ENCODE peak calls at places on chromosomes 12 and 14, in nine cellular contexts. C is fibroblast of lung; A is ascending aorta; G is CD4-positive, CD25-positive, alpha-beta regulatory T cell; P is PC-3; T is stomach; M is A549; U is naive thymus-derived CD4-positive, alpha-beta T cell; Z is astrocyte. K is an unnamed sample. For H3K4me1, the result is how much of the 10 kb centered on the place peaks cover.

GRCh38 chr14:91352696-91353692 is 64.6 kb downstream of the CCDC88C start:
- DNase-seq in M (no peak), P (no peak), G (no peak), U (no peak), A (no peak), Z (no peak), T (no peak), C (no peak), K (no peak)

GRCh38 chr12:132173135-132174014 is 29.1 kb downstream of the NOC4L start:
- DNase-seq in G (peak), C (no peak), Z (no peak), T (no peak), P (no peak), A (no peak), M (no peak), U (no peak), K (no peak)

GRCh38 chr12:77995436-77996167 is 164.9 kb downstream of the NAV3 start:
- DNase-seq in M (peak), A (no peak), U (no peak), Z (peak), P (peak), C (peak), T (no peak), G (no peak), K (no peak)

GRCh38 chr14:72723741-72724530 is 170.0 kb downstream of the DPF3 start:
- DNase-seq in Z (no peak), T (no peak), U (no peak), A (no peak), M (no peak), P (no peak), G (no peak), C (no peak), K (no peak)

GRCh38 chr12:94628369-94628768 is 22.0 kb downstream of the TMCC3 start:
- DNase-seq in M (no peak), Z (no peak), U (no peak), P (no peak), T (no peak), G (no peak), C (no peak), A (no peak), K (no peak)

GRCh38 chr12:105382771-105383632 is 52.5 kb downstream of the C12orf75 start:
- DNase-seq in C (peak), P (peak), G (peak), A (no peak), Z (peak), M (peak), T (no peak), U (peak), K (peak)

GRCh38 chr12:80869264-80869663 is 68.5 kb downstream of the LIN7A start:
- DNase-seq in P (no peak), T (no peak), U (no peak), M (no peak), Z (no peak), C (no peak), A (no peak), G (no peak), K (no peak)

GRCh38 chr14:100398044-100398443 is 74.9 kb downstream of the SLC25A47 start:
- DNase-seq in A (no peak), G (no peak), P (no peak), Z (no peak), C (no peak), M (no peak), T (no peak), U (no peak), K (no peak)

GRCh38 chr12:27396416-27396815 is 50.1 kb upstream of the SMCO2 start:
- DNase-seq in A (no peak), T (no peak), P (no peak), G (no peak), M (no peak), C (peak), U (no peak), Z (no peak), K (no peak)

GRCh38 chr14:80428171-80428570 is 216.9 kb upstream of the DIO2 start:
- DNase-seq in U (no peak), A (no peak), Z (peak), M (no peak), G (no peak), P (no peak), T (no peak), C (peak), K (no peak)

GRCh38 chr12:100995771-100996170 is 201.2 kb downstream of the ANO4 start:
- DNase-seq in G (no peak), C (peak), T (no peak), A (no peak), Z (peak), P (no peak), M (no peak), U (no peak), K (no peak)

GRCh38 chr12:15038137-15038536 is 65.3 kb downstream of the PDE6H start:
- DNase-seq in P (no peak), G (no peak), C (no peak), M (no peak), U (no peak), T (no peak), Z (no peak), A (no peak), K (no peak)

GRCh38 chr14:55053500-55053899 is 2.1 kb downstream of the MAPK1IP1L start:
- DNase-seq in A (no peak), P (no peak), U (no peak), C (no peak), T (no peak), M (no peak), Z (no peak), G (no peak), K (no peak)

DNA sequence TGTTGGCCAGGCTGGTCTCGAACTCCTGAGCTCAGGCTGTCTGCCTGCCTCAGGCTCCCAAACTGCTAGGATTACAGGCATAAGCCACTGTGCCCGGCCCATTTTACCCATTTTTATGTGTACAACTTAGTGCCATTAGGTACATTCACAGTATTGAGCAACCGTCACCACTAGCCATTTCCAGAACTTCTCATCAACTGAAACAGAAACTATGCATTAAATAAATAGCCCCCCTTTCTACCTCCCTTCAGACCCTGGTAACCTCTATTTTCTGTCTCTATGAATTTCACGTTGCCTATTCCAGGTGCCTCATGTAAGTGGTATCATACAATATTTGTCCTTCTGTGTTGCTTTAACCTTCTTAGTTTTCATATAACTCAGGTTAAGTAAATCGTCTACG is 15.9 kb downstream of the ZCRB1 start:
- DNase-seq in P (no peak), T (no peak), M (no peak), A (no peak), U (no peak), Z (no peak), G (no peak), C (no peak), K (no peak)
- H3K4me3 ChIP-seq in P (no peak), T (no peak), M (no peak), A (no peak), U (no peak), Z (no peak), G (no peak), C (no peak), K (no peak)

GRCh38 chr12:122088181-122088810 is 9.7 kb downstream of the MLXIP start:
- DNase-seq in T (no peak), Z (no peak), U (no peak), G (no peak), M (no peak), C (no peak), P (no peak), A (no peak), K (no peak)

GRCh38 chr12:122086088-122086487 is 7.5 kb downstream of the MLXIP start:
- DNase-seq in U (no peak), T (no peak), P (no peak), C (no peak), G (no peak), Z (no peak), M (no peak), A (no peak), K (no peak)

GRCh38 chr12:122085571-122085970 is 7.0 kb downstream of the MLXIP start:
- DNase-seq in C (no peak), U (no peak), Z (no peak), A (no peak), P (no peak), M (no peak), G (no peak), T (no peak), K (no peak)

GRCh38 chr12:122087431-122088180 is 9.1 kb downstream of the MLXIP start:
- DNase-seq in Z (no peak), M (no peak), C (no peak), P (no peak), U (no peak), T (no peak), G (no peak), A (no peak), K (no peak)

GRCh38 chr12:122086641-122087285 is 8.2 kb downstream of the MLXIP start:
- DNase-seq in P (no peak), U (no peak), C (no peak), A (no peak), T (no peak), M (no peak), G (no peak), Z (no peak), K (no peak)
- H3K27ac ChIP-seq in P (no peak), U (peak), C (no peak), A (no peak), T (peak), M (no peak), G (no peak), Z (no peak), K (peak)

DNA sequence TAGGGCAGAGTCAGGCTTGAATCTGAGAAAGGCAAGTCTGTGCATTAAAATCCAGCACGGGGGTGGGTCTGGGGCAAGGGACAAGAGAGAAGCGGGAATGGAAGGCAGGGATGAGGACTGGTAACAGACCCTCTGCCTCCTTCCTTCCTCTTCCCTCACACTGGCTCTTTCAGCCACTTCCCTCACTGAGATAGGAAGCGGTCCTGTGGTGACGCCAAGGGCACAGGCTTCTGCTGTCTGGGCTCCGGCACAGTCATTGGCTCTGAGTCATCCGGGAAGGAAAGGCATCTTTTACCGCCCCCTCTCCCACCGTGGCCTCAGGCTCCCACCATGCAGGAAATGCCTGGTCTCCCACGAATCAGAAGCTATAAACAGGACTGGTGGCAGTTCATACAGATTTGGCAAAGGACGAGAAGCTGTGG is 70.2 kb downstream of the ETV6 start:
- DNase-seq in U (no peak), Z (peak), M (no peak), T (no peak), G (no peak), C (peak), P (peak), A (peak), K (no peak)
- H3K4me1 ChIP-seq in U (under half), Z (under half), M (under half), T (half or more), G (under half), C (under half), P (under half), A (under half), K (under half)

GRCh38 chr14:33911046-33911445 is 39.8 kb downstream of the EGLN3 start:
- DNase-seq in P (no peak), A (no peak), T (no peak), G (no peak), Z (no peak), C (no peak), U (no peak), M (no peak), K (no peak)

GRCh38 chr14:33904609-33905008 is 46.3 kb downstream of the EGLN3 start:
- DNase-seq in P (no peak), T (no peak), M (no peak), Z (no peak), A (no peak), C (no peak), G (no peak), U (no peak), K (no peak)

GRCh38 chr14:33909380-33910084 is 41.3 kb downstream of the EGLN3 start:
- DNase-seq in G (no peak), M (no peak), U (no peak), T (no peak), C (no peak), A (no peak), Z (no peak), P (no peak), K (no peak)

GRCh38 chr14:33906968-33907367 is 43.9 kb downstream of the EGLN3 start:
- DNase-seq in A (no peak), M (no peak), G (no peak), C (no peak), T (no peak), P (no peak), Z (no peak), U (no peak), K (no peak)

DNA sequence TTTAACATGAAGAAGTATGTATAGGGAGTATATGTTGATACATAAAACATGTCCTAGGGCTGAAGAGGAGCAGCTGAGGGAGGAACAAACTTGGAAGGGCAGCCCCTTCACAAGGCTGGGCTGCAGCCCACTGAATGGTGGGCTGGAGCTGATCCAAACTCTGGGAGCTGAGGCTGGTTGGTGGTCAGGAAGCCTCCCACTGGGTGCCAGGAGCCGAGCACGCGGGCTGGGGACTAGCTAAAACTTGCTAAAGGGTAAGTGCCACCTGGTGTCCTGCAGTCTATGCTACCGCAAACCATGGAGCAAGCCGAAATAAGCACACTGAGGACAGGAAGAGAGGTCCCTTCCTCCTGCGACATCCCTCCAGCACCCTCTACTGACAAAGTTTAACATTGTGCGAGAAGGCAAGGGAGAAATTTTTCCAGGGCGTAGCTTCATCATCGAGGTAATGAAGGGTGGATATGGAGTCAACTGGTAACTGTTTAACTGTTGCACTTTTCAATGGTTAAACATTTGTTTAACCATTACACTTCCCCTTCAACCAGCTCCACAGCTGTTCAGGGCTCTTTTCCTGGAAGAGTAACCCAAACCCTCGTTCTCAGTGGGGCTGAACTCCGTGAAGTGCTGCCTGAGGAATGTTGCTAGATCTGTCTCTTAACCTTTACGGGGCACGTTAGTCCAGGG is 42.2 kb downstream of the EGLN3 start:
- DNase-seq in P (peak), G (no peak), M (no peak), Z (no peak), T (no peak), A (no peak), U (no peak), C (no peak), K (no peak)
- H3K4me3 ChIP-seq in P (no peak), G (no peak), M (no peak), Z (no peak), T (no peak), A (no peak), U (no peak), C (no peak), K (no peak)

DNA sequence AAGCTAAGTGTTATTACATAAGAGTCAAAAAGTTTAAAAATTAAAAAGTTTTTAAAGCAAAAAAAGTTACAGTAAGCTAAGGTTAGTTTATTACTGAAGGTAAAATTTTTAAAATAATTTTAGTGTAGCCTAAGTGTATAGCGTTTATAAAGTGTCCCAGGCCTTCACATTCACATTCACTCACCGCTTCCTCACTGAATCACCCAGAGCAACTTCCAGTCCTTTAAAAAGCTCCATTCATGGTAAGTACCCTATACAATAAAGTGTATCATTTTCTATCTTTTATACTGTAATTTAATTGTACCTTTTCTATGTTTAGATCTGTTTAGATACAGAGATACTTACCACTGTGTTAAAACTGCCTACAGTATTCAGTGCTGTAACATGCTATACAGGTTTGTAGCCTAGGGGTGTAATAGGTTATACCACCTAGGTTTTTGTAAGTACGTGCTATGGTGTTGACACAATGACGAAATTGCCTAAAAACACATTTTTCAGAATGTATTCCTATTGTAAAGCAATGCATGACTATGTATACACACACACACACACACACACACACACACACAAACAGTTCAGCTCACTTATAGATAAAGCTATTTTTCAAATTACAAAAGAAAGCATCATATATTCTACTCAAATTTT is 3.7 kb downstream of the CLEC14A start:
- DNase-seq in M (no peak), G (no peak), C (no peak), Z (no peak), T (no peak), P (peak), A (no peak), U (no peak), K (no peak)
- H3K27ac ChIP-seq in M (no peak), G (no peak), C (no peak), Z (no peak), T (no peak), P (no peak), A (no peak), U (no peak), K (no peak)

GRCh38 chr12:19185262-19185929 is 55.9 kb downstream of the PLEKHA5 start:
- DNase-seq in G (no peak), Z (no peak), M (no peak), U (no peak), C (no peak), T (no peak), P (no peak), A (no peak), K (no peak)
- H3K4me1 ChIP-seq in G (under half), Z (under half), M (under half), U (under half), C (under half), T (half or more), P (under half), A (under half), K (under half)

GRCh38 chr12:8036366-8036765 is 3.9 kb downstream of the FOXJ2 start:
- DNase-seq in P (no peak), G (no peak), C (peak), M (no peak), A (peak), U (no peak), Z (no peak), T (peak), K (no peak)

GRCh38 chr12:8038659-8039114 is 6.2 kb downstream of the FOXJ2 start:
- DNase-seq in U (peak), M (no peak), A (peak), P (no peak), T (peak), C (peak), G (peak), Z (peak), K (peak)

GRCh38 chr12:8035440-8036010 is 3.0 kb downstream of the FOXJ2 start:
- DNase-seq in T (no peak), Z (peak), U (no peak), A (no peak), C (peak), P (no peak), M (no peak), G (no peak), K (no peak)

GRCh38 chr12:8037046-8037663 is 4.6 kb downstream of the FOXJ2 start:
- DNase-seq in U (no peak), P (no peak), M (no peak), G (peak), T (no peak), A (no peak), Z (no peak), C (no peak), K (no peak)

DNA sequence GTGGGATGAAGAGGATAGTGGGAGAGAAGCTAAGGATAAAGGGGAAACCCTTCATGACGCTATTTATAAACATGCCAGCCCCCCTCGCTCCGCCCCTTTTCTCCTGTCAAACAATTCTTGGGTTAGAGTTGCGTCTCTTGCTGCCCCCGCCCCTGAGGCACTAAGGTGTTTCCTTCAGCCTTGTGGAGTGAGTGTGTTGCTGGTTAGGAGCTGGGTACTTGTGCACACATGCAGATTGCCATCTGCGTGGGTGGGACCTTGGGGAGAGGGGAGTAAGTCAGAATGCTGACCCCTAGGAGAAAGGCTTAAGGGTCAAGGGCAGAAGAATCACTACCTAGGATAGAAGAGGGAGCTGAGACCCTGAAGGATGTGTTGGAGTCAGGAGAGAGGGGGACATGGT is 5.4 kb downstream of the FOXJ2 start:
- DNase-seq in M (no peak), C (no peak), T (no peak), Z (no peak), A (no peak), U (no peak), G (no peak), P (no peak), K (no peak)
- H3K4me3 ChIP-seq in M (no peak), C (no peak), T (no peak), Z (no peak), A (peak), U (peak), G (peak), P (no peak), K (no peak)

GRCh38 chr12:108826115-108826806 is 31.1 kb downstream of the SSH1 start:
- DNase-seq in G (peak), U (no peak), T (no peak), C (peak), M (no peak), P (no peak), Z (peak), A (peak), K (peak)

GRCh38 chr12:108823804-108824203 is 33.6 kb downstream of the SSH1 start:
- DNase-seq in M (no peak), A (no peak), T (no peak), G (no peak), Z (no peak), P (no peak), C (no peak), U (no peak), K (no peak)

GRCh38 chr12:108826807-108827721 is 30.3 kb downstream of the SSH1 start:
- DNase-seq in C (peak), T (no peak), G (no peak), M (no peak), U (no peak), Z (no peak), A (no peak), P (no peak), K (no peak)

GRCh38 chr12:108827941-108828340 is 29.4 kb downstream of the SSH1 start:
- DNase-seq in A (no peak), T (no peak), Z (no peak), M (no peak), P (no peak), U (no peak), G (no peak), C (peak), K (no peak)

GRCh38 chr12:108825205-108825950 is 32.0 kb downstream of the SSH1 start:
- DNase-seq in A (no peak), G (peak), Z (peak), M (no peak), U (no peak), C (peak), P (no peak), T (no peak), K (no peak)
- H3K27ac ChIP-seq in A (peak), G (no peak), Z (peak), M (peak), U (no peak), C (peak), P (no peak), T (peak), K (peak)